ENCODE peak calls at places on chromosomes 13 and 19, in four cellular contexts. L is IMR-90, H is mesendoderm, A is H1. T is an unnamed sample.

GRCh38 chr19:5960005-5961001 is 17.6 kb downstream of the RANBP3 start:
- DNase-seq in A (no peak), L (no peak), H (no peak), T (no peak)

GRCh38 chr13:25137624-25137892 is 34.5 kb downstream of the AMER2 start:
- DNase-seq in A (no peak), H (peak; percentile 51), L (no peak), T (no peak)

GRCh38 chr13:85405316-85405897 is 393.8 kb downstream of the SLITRK6 start:
- DNase-seq in H (no peak), A (no peak), L (no peak), T (peak; percentile 27)

GRCh38 chr13:35716186-35716585 is 239.7 kb upstream of the MAB21L1 start:
- DNase-seq in A (no peak), H (peak; percentile 39), L (peak; percentile 26), T (no peak)

GRCh38 chr13:45156565-45157361 is 36.5 kb downstream of the GTF2F2 start:
- DNase-seq in A (no peak), L (peak; percentile 9), H (no peak), T (no peak)

GRCh38 chr13:102710261-102710679 is 15.4 kb upstream of the METTL21C start:
- DNase-seq in H (no peak), A (no peak), L (peak; percentile 13), T (no peak)

GRCh38 chr19:40367577-40368434 is 19.3 kb downstream of the PLD3 start:
- DNase-seq in L (no peak), H (no peak), A (no peak), T (no peak)

GRCh38 chr19:23571175-23571574 is 115.8 kb downstream of the ZNF675 start:
- DNase-seq in L (no peak), A (no peak), H (peak; percentile 18), T (no peak)

GRCh38 chr19:31560021-31560770 is 211.0 kb upstream of the TSHZ3 start:
- DNase-seq in A (no peak), H (no peak), L (peak; percentile 11), T (no peak)

GRCh38 chr13:83221813-83222241 is 660.4 kb downstream of the SLITRK1 start:
- DNase-seq in H (no peak), A (no peak), L (peak; percentile 86), T (no peak)

GRCh38 chr19:38229585-38230073 is 5.6 kb upstream of the DPF1 start:
- DNase-seq in H (peak; percentile 51), A (no peak), L (peak; percentile 91), T (peak; percentile 79)

GRCh38 chr19:49889687-49890348 is 6.9 kb downstream of the IL4I1 start:
- DNase-seq in H (peak; percentile 96), L (peak; percentile 61), A (peak; percentile 88), T (peak; percentile 93)
- H2BK15ac ChIP-seq in H (no peak overlapping the region), L (no peak overlapping the region), A (peak overlapping the region; percentile 95), T (no peak overlapping the region)

DNA sequence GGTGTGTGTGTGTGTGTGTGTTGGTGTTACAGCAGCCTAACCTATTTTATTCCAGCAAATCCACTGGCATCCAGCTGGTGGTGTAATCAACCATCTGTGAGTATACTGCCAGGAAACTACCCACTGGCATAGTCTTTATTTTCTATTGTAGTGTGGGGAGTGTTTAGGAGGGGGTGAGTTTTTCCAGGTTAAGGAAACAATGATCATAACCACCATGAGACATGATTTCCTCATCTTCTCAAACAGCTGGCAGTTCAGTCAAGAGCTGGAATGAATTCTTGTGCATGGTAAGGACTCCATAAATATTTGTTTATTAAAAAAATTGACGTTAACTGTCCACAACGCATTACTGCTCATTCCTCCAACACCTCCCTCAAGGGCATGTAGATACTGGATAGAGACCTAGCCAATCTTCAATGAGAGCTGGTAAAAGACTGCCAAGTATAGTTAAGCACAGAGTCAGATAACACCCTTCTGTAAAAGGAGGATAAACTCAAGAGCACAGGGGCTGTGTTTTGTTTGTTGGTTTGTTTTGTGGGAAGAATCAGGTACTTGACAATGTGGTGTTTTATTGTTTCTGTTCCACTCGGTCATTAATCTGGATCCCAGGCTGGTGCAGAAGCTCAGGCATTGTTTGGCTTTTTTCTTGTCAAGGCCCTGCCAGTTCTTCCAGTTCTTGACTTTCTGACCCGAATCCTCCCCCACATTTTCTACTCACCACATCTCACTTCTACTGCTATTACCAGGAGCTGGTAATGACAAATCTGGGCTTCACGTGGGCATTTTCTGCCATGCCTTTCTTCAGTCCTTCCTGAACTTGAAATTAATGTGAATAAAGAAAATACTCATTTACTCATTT is 31.6 kb upstream of the SLC46A3 start:
- DNase-seq in H (no peak), A (no peak), L (no peak), T (no peak)
- H4K5ac ChIP-seq in H (no peak overlapping the region), A (no peak overlapping the region), L (no peak overlapping the region), T (no peak overlapping the region)

DNA sequence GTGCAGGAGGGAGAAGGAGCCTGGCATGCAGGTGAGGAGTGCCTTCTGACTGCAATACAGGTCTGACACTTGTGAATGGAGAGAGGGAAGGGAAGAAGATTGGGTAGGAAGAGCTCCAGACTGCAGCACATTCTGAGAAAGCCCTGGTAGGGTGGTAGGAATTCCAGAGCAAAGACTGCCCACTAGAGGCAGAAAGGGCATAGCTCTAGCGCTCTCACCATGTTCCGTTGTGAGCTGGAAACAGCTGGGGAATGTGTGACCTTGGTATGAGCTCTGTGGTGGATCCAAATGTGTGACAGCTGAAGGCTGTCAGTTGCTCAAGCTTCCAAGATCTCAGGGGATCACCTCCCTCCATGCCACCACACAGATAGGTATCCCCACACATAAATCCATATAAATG is 2.9 kb upstream of the MTUS2 start:
- DNase-seq in H (peak; percentile 75), A (no peak), L (no peak), T (peak; percentile 47)
- H2BK15ac ChIP-seq in H (no peak overlapping the region), A (no peak overlapping the region), L (no peak overlapping the region), T (no peak overlapping the region)

GRCh38 chr13:93769607-93770006 is 543.0 kb downstream of the GPC6 start:
- DNase-seq in L (no peak), H (no peak), A (no peak), T (no peak)

GRCh38 chr13:93767231-93767916 is 540.8 kb downstream of the GPC6 start:
- DNase-seq in H (no peak), A (no peak), L (peak; percentile 42), T (no peak)

GRCh38 chr13:93769126-93769525 is 542.5 kb downstream of the GPC6 start:
- DNase-seq in A (no peak), H (no peak), L (peak; percentile 35), T (no peak)

GRCh38 chr13:93766719-93767118 is 540.1 kb downstream of the GPC6 start:
- DNase-seq in H (no peak), A (no peak), L (no peak), T (no peak)

DNA sequence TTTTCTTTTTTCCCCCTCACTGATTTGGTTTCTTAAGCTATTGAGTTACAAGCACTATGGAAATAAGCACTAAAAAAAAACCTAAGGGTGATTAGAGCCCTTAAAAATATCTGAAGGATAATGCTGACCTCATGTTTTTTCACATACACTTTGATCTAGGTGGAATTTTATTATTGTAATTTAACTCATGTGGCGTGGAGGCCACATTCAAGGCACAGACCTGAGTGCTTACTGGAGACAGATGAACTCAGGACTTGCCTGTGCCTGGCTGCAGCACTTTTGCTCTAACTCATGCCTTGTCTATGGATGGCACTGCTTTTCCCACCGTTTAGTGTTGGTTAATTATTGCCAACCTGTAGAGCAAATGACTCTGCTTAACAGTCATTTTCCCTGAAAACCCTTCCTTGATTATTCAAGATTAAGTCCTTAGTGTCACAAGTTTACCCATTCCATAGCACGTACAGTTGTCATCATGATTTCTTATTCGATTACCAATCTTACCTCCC is 541.4 kb downstream of the GPC6 start:
- DNase-seq in H (no peak), A (no peak), L (no peak), T (no peak)
- H4K5ac ChIP-seq in H (no peak overlapping the region), A (no peak overlapping the region), L (peak overlapping the region; percentile 13), T (no peak overlapping the region)

GRCh38 chr19:13794388-13794751 is 873 bp upstream of the ZSWIM4 start:
- DNase-seq in H (no peak), A (no peak), L (peak; percentile 96), T (no peak)
- H2BK15ac ChIP-seq in H (no peak overlapping the region), A (no peak overlapping the region), L (peak overlapping the region; percentile 76), T (no peak overlapping the region)

DNA sequence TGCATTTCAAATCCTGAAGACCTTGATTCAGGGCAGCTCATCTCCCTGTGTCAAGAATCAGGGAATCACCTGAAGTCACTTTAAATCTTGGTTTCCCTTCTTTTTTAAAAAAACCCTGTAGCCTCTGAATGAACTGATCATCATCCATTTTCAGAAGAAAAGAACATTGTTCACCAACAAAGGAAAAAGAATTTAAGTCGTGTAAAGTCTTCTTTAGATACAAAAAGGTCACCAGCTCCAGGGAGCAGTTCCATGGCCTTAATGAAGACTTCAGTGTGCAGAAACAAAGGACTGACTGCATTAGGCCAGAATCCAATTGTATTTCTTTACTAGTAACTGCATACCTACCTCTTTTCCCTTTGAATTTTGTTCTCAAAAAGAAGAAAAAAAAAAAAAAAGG is 245.0 kb downstream of the ABCC4 start:
- DNase-seq in H (no peak), L (no peak), A (no peak), T (no peak)
- H4K5ac ChIP-seq in H (no peak overlapping the region), L (no peak overlapping the region), A (no peak overlapping the region), T (no peak overlapping the region)

GRCh38 chr19:28917661-28918060 is 295.3 kb downstream of the UQCRFS1 start:
- DNase-seq in L (no peak), H (no peak), A (no peak), T (no peak)
- H2BK15ac ChIP-seq in L (no peak overlapping the region), H (no peak overlapping the region), A (no peak overlapping the region), T (no peak overlapping the region)

GRCh38 chr19:34991542-34992333 is 8.4 kb upstream of the GRAMD1A start:
- DNase-seq in H (no peak), L (no peak), A (no peak), T (no peak)

GRCh38 chr19:34994286-34994642 is 5.9 kb upstream of the GRAMD1A start:
- DNase-seq in A (no peak), H (no peak), L (no peak), T (no peak)

GRCh38 chr19:34996978-34997640 is 3.0 kb upstream of the GRAMD1A start:
- DNase-seq in L (no peak), A (no peak), H (no peak), T (no peak)

GRCh38 chr19:34995551-34995950 is 4.6 kb upstream of the GRAMD1A start:
- DNase-seq in H (no peak), A (no peak), L (no peak), T (no peak)

DNA sequence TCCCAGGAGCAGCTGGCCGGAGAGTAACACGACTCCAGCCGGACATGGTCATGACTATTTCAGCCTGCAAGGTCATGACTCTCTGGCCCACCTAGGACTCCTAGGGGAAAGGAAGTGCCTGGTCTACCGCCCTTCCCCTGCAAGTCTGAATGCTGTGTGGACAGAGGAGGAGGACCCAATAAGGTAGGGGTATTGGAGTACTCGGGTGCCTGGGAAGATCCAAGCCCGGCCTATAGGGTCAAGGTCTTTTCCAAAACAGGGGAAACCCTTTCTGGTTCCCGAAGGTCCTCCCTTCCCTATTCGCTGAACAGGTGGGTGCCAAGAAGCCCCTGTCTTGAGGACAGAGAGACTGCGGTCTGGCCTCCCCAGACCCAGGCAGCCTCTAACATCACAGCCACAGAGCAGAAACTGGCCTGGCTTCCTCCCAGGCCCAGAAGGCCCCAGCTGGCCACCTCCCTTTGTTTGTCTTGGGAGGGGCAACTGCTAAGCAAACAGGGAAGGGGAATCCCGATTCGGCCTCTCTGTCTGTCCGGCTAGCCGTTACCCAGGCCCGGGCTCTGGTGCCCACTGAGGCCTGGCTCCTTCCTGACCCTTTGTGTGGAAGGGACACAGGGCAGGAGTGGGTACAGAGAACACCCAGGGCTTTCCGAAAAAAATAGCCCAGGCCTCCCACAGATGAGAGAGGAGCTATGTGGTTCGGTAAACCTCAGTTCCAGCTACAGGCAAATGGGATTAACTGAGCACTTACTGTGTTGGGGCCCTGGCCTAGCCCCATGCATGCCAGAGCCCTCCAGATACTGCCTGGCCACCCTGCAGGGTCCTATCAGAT is 5.3 kb upstream of the GRAMD1A start:
- DNase-seq in H (no peak), A (no peak), L (no peak), T (no peak)
- H4K5ac ChIP-seq in H (no peak overlapping the region), A (no peak overlapping the region), L (no peak overlapping the region), T (no peak overlapping the region)

T was measured in H9.